ENCODE peak calls at places on chromosomes 13 and 19, in nine cellular contexts. X, O, N, A, P, V, C, B and M are unnamed samples.

GRCh38 chr13:23741879-23742510 is 147.2 kb downstream of the MIPEP start:
- DNase-seq in V (no peak), C (no peak), B (no peak), P (peak), A (no peak), O (peak), N (no peak), X (no peak), M (peak)

GRCh38 chr13:45967589-45967988 is 85.0 kb downstream of the ZC3H13 start:
- DNase-seq in X (no peak), O (no peak), A (no peak), N (no peak), P (no peak), C (no peak), V (no peak), B (no peak), M (no peak)

GRCh38 chr13:44660050-44660449 is 83.9 kb upstream of the TSC22D1 start:
- DNase-seq in B (no peak), A (no peak), O (no peak), C (no peak), P (peak), X (peak), V (no peak), N (no peak), M (no peak)

GRCh38 chr19:48290923-48291700 is 21.2 kb downstream of the ZNF114 start:
- DNase-seq in X (peak), P (peak), B (no peak), V (peak), A (peak), N (peak), O (peak), C (no peak), M (peak)

GRCh38 chr19:30719991-30720329 is 347.8 kb downstream of the ZNF536 start:
- DNase-seq in A (no peak), C (no peak), V (no peak), O (no peak), X (no peak), P (no peak), B (no peak), N (no peak), M (no peak)

GRCh38 chr13:40776232-40776631 is 5.2 kb upstream of the MRPS31 start:
- DNase-seq in C (no peak), X (no peak), N (no peak), B (no peak), A (no peak), V (no peak), O (no peak), P (no peak), M (no peak)

GRCh38 chr19:10206226-10206873 is 11.6 kb upstream of the DNMT1 start:
- DNase-seq in C (no peak), N (peak), B (no peak), A (peak), X (peak), V (no peak), O (no peak), P (peak), M (no peak)

GRCh38 chr13:21925720-21926119 is 254.8 kb downstream of the FGF9 start:
- DNase-seq in V (no peak), B (no peak), N (no peak), X (no peak), O (no peak), C (no peak), A (no peak), P (no peak), M (no peak)

GRCh38 chr19:55640577-55641375 is at the start of gene ZNF580:
- DNase-seq in P (peak), A (peak), O (peak), N (peak), V (no peak), C (no peak), B (no peak), X (peak), M (peak)

GRCh38 chr13:54637377-54637776 is 1608.8 kb downstream of the OLFM4 start:
- DNase-seq in O (peak), C (no peak), N (no peak), V (no peak), B (no peak), P (no peak), A (peak), X (no peak), M (peak)

GRCh38 chr13:112236539-112237197 is 139.5 kb upstream of the SPACA7 start:
- DNase-seq in N (no peak), C (no peak), O (no peak), V (no peak), B (no peak), A (no peak), P (no peak), X (no peak), M (no peak)